ENCODE peak calls at places on chromosomes 6 and 20, in nine cellular contexts. One of them, this sample, is unnamed.

GRCh38 chr6:161487694-161488093 is 213.8 kb upstream of the AGPAT4 start:
- DNase-seq in GM06990: no peak
- DNase-seq in neuronal stem cell: no peak
- DNase-seq in NB4: no peak
- DNase-seq in choroid plexus epithelial cell: no peak
- DNase-seq in cardiac muscle cell: no peak
- DNase-seq in A549: peak; percentile 16
- DNase-seq in epithelial cell of esophagus: no peak
- DNase-seq in astrocyte of the spinal cord: no peak
- DNase-seq in this sample: peak; percentile 73

GRCh38 chr6:118748311-118749062 is 97.1 kb upstream of the CEP85L start:
- DNase-seq in cardiac muscle cell: peak; percentile 38
- DNase-seq in GM06990: no peak
- DNase-seq in NB4: peak; percentile 14
- DNase-seq in astrocyte of the spinal cord: peak; percentile 72
- DNase-seq in epithelial cell of esophagus: peak; percentile 50
- DNase-seq in choroid plexus epithelial cell: no peak
- DNase-seq in neuronal stem cell: no peak
- DNase-seq in A549: no peak
- DNase-seq in this sample: peak; percentile 30

GRCh38 chr6:20686142-20686541 is 151.9 kb downstream of the CDKAL1 start:
- DNase-seq in epithelial cell of esophagus: no peak
- DNase-seq in choroid plexus epithelial cell: no peak
- DNase-seq in neuronal stem cell: no peak
- DNase-seq in NB4: no peak
- DNase-seq in astrocyte of the spinal cord: no peak
- DNase-seq in A549: peak; percentile 10
- DNase-seq in GM06990: no peak
- DNase-seq in cardiac muscle cell: no peak
- DNase-seq in this sample: peak; percentile 14

GRCh38 chr6:111770263-111771083 is 102.8 kb downstream of the FYN start:
- DNase-seq in GM06990: no peak
- DNase-seq in neuronal stem cell: no peak
- DNase-seq in epithelial cell of esophagus: no peak
- DNase-seq in astrocyte of the spinal cord: no peak
- DNase-seq in NB4: no peak
- DNase-seq in choroid plexus epithelial cell: no peak
- DNase-seq in A549: no peak
- DNase-seq in cardiac muscle cell: no peak
- DNase-seq in this sample: no peak

GRCh38 chr6:34169897-34170296 is 24.0 kb upstream of the GRM4 start:
- DNase-seq in neuronal stem cell: no peak
- DNase-seq in NB4: no peak
- DNase-seq in choroid plexus epithelial cell: no peak
- DNase-seq in cardiac muscle cell: no peak
- DNase-seq in astrocyte of the spinal cord: no peak
- DNase-seq in epithelial cell of esophagus: no peak
- DNase-seq in GM06990: no peak
- DNase-seq in A549: no peak
- DNase-seq in this sample: no peak

GRCh38 chr6:2030682-2031244 is 214.6 kb downstream of the GMDS start:
- DNase-seq in NB4: no peak
- DNase-seq in cardiac muscle cell: no peak
- DNase-seq in A549: no peak
- DNase-seq in neuronal stem cell: no peak
- DNase-seq in astrocyte of the spinal cord: peak; percentile 36
- DNase-seq in GM06990: no peak
- DNase-seq in choroid plexus epithelial cell: no peak
- DNase-seq in epithelial cell of esophagus: no peak
- DNase-seq in this sample: no peak

GRCh38 chr20:40689100-40689942 is at the start of gene MAFB:
- DNase-seq in epithelial cell of esophagus: peak; percentile 94
- DNase-seq in A549: peak; percentile 44
- DNase-seq in neuronal stem cell: peak; percentile 91
- DNase-seq in choroid plexus epithelial cell: peak; percentile 96
- DNase-seq in astrocyte of the spinal cord: peak; percentile 91
- DNase-seq in GM06990: peak; percentile 81
- DNase-seq in cardiac muscle cell: peak; percentile 98
- DNase-seq in NB4: peak; percentile 77
- DNase-seq in this sample: peak; percentile 6

GRCh38 chr20:20134941-20135572 is 82.7 kb downstream of the CFAP61 start:
- DNase-seq in NB4: no peak
- DNase-seq in choroid plexus epithelial cell: no peak
- DNase-seq in epithelial cell of esophagus: no peak
- DNase-seq in GM06990: no peak
- DNase-seq in astrocyte of the spinal cord: no peak
- DNase-seq in cardiac muscle cell: no peak
- DNase-seq in A549: no peak
- DNase-seq in neuronal stem cell: no peak
- DNase-seq in this sample: no peak

GRCh38 chr20:43751167-43752050 is 24.6 kb upstream of the GTSF1L start:
- DNase-seq in A549: no peak
- DNase-seq in GM06990: peak; percentile 86
- DNase-seq in epithelial cell of esophagus: peak; percentile 83
- DNase-seq in astrocyte of the spinal cord: peak; percentile 93
- DNase-seq in neuronal stem cell: no peak
- DNase-seq in cardiac muscle cell: peak; percentile 71
- DNase-seq in choroid plexus epithelial cell: peak; percentile 92
- DNase-seq in NB4: peak; percentile 85
- DNase-seq in this sample: peak; percentile 96

GRCh38 chr20:14622796-14623195 is 285.4 kb upstream of the FLRT3 start:
- DNase-seq in cardiac muscle cell: peak; percentile 60
- DNase-seq in astrocyte of the spinal cord: peak; percentile 7
- DNase-seq in GM06990: no peak
- DNase-seq in A549: peak; percentile 77
- DNase-seq in NB4: peak; percentile 19
- DNase-seq in choroid plexus epithelial cell: peak; percentile 70
- DNase-seq in epithelial cell of esophagus: peak; percentile 87
- DNase-seq in neuronal stem cell: no peak
- DNase-seq in this sample: peak; percentile 83

GRCh38 chr6:47079638-47080037 is 37.5 kb upstream of the ADGRF1 start:
- DNase-seq in astrocyte of the spinal cord: no peak
- DNase-seq in GM06990: no peak
- DNase-seq in cardiac muscle cell: no peak
- DNase-seq in NB4: peak; percentile 27
- DNase-seq in A549: peak; percentile 18
- DNase-seq in neuronal stem cell: no peak
- DNase-seq in choroid plexus epithelial cell: no peak
- DNase-seq in epithelial cell of esophagus: no peak
- DNase-seq in this sample: no peak

GRCh38 chr20:20192366-20192765 is 140.0 kb downstream of the CFAP61 start:
- DNase-seq in astrocyte of the spinal cord: no peak
- DNase-seq in neuronal stem cell: no peak
- DNase-seq in choroid plexus epithelial cell: no peak
- DNase-seq in cardiac muscle cell: no peak
- DNase-seq in GM06990: no peak
- DNase-seq in epithelial cell of esophagus: no peak
- DNase-seq in NB4: no peak
- DNase-seq in A549: no peak
- DNase-seq in this sample: no peak

GRCh38 chr20:4608861-4609260 is 112.8 kb upstream of the PRND start:
- DNase-seq in GM06990: no peak
- DNase-seq in choroid plexus epithelial cell: no peak
- DNase-seq in neuronal stem cell: no peak
- DNase-seq in cardiac muscle cell: no peak
- DNase-seq in epithelial cell of esophagus: no peak
- DNase-seq in A549: no peak
- DNase-seq in astrocyte of the spinal cord: no peak
- DNase-seq in NB4: no peak
- DNase-seq in this sample: no peak

GRCh38 chr20:34536798-34537394 is 20.7 kb downstream of the DYNLRB1 start:
- DNase-seq in cardiac muscle cell: peak; percentile 52
- DNase-seq in choroid plexus epithelial cell: peak; percentile 44
- DNase-seq in NB4: peak; percentile 75
- DNase-seq in A549: peak; percentile 76
- DNase-seq in neuronal stem cell: no peak
- DNase-seq in astrocyte of the spinal cord: no peak
- DNase-seq in GM06990: no peak
- DNase-seq in epithelial cell of esophagus: peak; percentile 52
- DNase-seq in this sample: no peak

GRCh38 chr6:19433101-19433500 is 404.1 kb upstream of the ID4 start:
- DNase-seq in choroid plexus epithelial cell: peak; percentile 43
- DNase-seq in GM06990: no peak
- DNase-seq in neuronal stem cell: no peak
- DNase-seq in astrocyte of the spinal cord: peak; percentile 29
- DNase-seq in cardiac muscle cell: peak; percentile 27
- DNase-seq in A549: no peak
- DNase-seq in NB4: no peak
- DNase-seq in epithelial cell of esophagus: peak; percentile 35
- DNase-seq in this sample: peak; percentile 68

GRCh38 chr6:156809034-156809433 is 31.9 kb downstream of the ARID1B start:
- DNase-seq in A549: no peak
- DNase-seq in choroid plexus epithelial cell: peak; percentile 84
- DNase-seq in astrocyte of the spinal cord: peak; percentile 37
- DNase-seq in neuronal stem cell: no peak
- DNase-seq in NB4: peak; percentile 73
- DNase-seq in cardiac muscle cell: peak; percentile 50
- DNase-seq in epithelial cell of esophagus: no peak
- DNase-seq in GM06990: peak; percentile 39
- DNase-seq in this sample: peak; percentile 4

GRCh38 chr20:9068232-9068781 is 580 bp upstream of the PLCB4 start:
- DNase-seq in GM06990: no peak
- DNase-seq in NB4: no peak
- DNase-seq in choroid plexus epithelial cell: no peak
- DNase-seq in neuronal stem cell: peak; percentile 63
- DNase-seq in epithelial cell of esophagus: peak; percentile 55
- DNase-seq in A549: peak; percentile 72
- DNase-seq in cardiac muscle cell: peak; percentile 19
- DNase-seq in astrocyte of the spinal cord: no peak
- DNase-seq in this sample: peak; percentile 69

GRCh38 chr6:127516676-127517273 is 2.4 kb downstream of the MTCL3 start:
- DNase-seq in neuronal stem cell: peak; percentile 62
- DNase-seq in GM06990: peak; percentile 8
- DNase-seq in astrocyte of the spinal cord: peak; percentile 73
- DNase-seq in cardiac muscle cell: peak; percentile 46
- DNase-seq in NB4: peak; percentile 54
- DNase-seq in epithelial cell of esophagus: peak; percentile 57
- DNase-seq in A549: peak; percentile 55
- DNase-seq in choroid plexus epithelial cell: peak; percentile 75
- DNase-seq in this sample: peak; percentile 56
- H3K4me3 ChIP-seq in neuronal stem cell: peak overlapping the region; percentile 93
- H3K4me3 ChIP-seq in GM06990: peak overlapping the region; percentile 66
- H3K4me3 ChIP-seq in astrocyte of the spinal cord: peak overlapping the region; percentile 62
- H3K4me3 ChIP-seq in cardiac muscle cell: peak overlapping the region; percentile 54
- H3K4me3 ChIP-seq in NB4: peak overlapping the region; percentile 30
- H3K4me3 ChIP-seq in epithelial cell of esophagus: no peak overlapping the region
- H3K4me3 ChIP-seq in A549: peak overlapping the region; percentile 72
- H3K4me3 ChIP-seq in choroid plexus epithelial cell: peak overlapping the region; percentile 75
- H3K4me3 ChIP-seq in this sample: peak overlapping the region; percentile 66

GRCh38 chr6:146543940-146544661 is 468 bp downstream of the RAB32 start:
- DNase-seq in neuronal stem cell: peak; percentile 27
- DNase-seq in A549: peak; percentile 54
- DNase-seq in cardiac muscle cell: peak; percentile 60
- DNase-seq in GM06990: peak; percentile 13
- DNase-seq in epithelial cell of esophagus: peak; percentile 41
- DNase-seq in astrocyte of the spinal cord: peak; percentile 59
- DNase-seq in choroid plexus epithelial cell: peak; percentile 53
- DNase-seq in NB4: peak; percentile 67
- DNase-seq in this sample: peak; percentile 24
- H3K4me3 ChIP-seq in neuronal stem cell: peak overlapping the region; percentile 89
- H3K4me3 ChIP-seq in A549: peak overlapping the region; percentile 84
- H3K4me3 ChIP-seq in cardiac muscle cell: peak overlapping the region; percentile 43
- H3K4me3 ChIP-seq in GM06990: peak overlapping the region; percentile 46
- H3K4me3 ChIP-seq in epithelial cell of esophagus: peak overlapping the region; percentile 65
- H3K4me3 ChIP-seq in astrocyte of the spinal cord: peak overlapping the region; percentile 84
- H3K4me3 ChIP-seq in choroid plexus epithelial cell: peak overlapping the region; percentile 88
- H3K4me3 ChIP-seq in NB4: peak overlapping the region; percentile 76
- H3K4me3 ChIP-seq in this sample: peak overlapping the region; percentile 90

GRCh38 chr6:31193206-31193605 is 22.7 kb upstream of the POU5F1 start:
- DNase-seq in cardiac muscle cell: no peak
- DNase-seq in astrocyte of the spinal cord: no peak
- DNase-seq in neuronal stem cell: no peak
- DNase-seq in epithelial cell of esophagus: no peak
- DNase-seq in NB4: no peak
- DNase-seq in A549: no peak
- DNase-seq in choroid plexus epithelial cell: no peak
- DNase-seq in GM06990: no peak
- DNase-seq in this sample: no peak

GRCh38 chr6:31202259-31203166 is 32.0 kb upstream of the POU5F1 start:
- DNase-seq in NB4: no peak
- DNase-seq in choroid plexus epithelial cell: no peak
- DNase-seq in epithelial cell of esophagus: peak; percentile 67
- DNase-seq in A549: no peak
- DNase-seq in GM06990: no peak
- DNase-seq in cardiac muscle cell: no peak
- DNase-seq in neuronal stem cell: no peak
- DNase-seq in astrocyte of the spinal cord: no peak
- DNase-seq in this sample: peak; percentile 74

GRCh38 chr6:31203345-31203979 is 33.0 kb upstream of the POU5F1 start:
- DNase-seq in choroid plexus epithelial cell: peak; percentile 55
- DNase-seq in NB4: peak; percentile 60
- DNase-seq in astrocyte of the spinal cord: no peak
- DNase-seq in A549: peak; percentile 51
- DNase-seq in epithelial cell of esophagus: peak; percentile 96
- DNase-seq in GM06990: peak; percentile 71
- DNase-seq in cardiac muscle cell: peak; percentile 33
- DNase-seq in neuronal stem cell: no peak
- DNase-seq in this sample: peak; percentile 92

GRCh38 chr6:31194271-31194834 is 23.9 kb upstream of the POU5F1 start:
- DNase-seq in neuronal stem cell: no peak
- DNase-seq in astrocyte of the spinal cord: no peak
- DNase-seq in A549: no peak
- DNase-seq in cardiac muscle cell: no peak
- DNase-seq in GM06990: no peak
- DNase-seq in choroid plexus epithelial cell: no peak
- DNase-seq in epithelial cell of esophagus: no peak
- DNase-seq in NB4: no peak
- DNase-seq in this sample: no peak

GRCh38 chr6:31197559-31198305 is 27.2 kb upstream of the POU5F1 start:
- DNase-seq in GM06990: peak; percentile 91
- DNase-seq in NB4: peak; percentile 96
- DNase-seq in epithelial cell of esophagus: peak; percentile 90
- DNase-seq in A549: peak; percentile 83
- DNase-seq in astrocyte of the spinal cord: peak; percentile 81
- DNase-seq in neuronal stem cell: peak; percentile 37
- DNase-seq in choroid plexus epithelial cell: peak; percentile 63
- DNase-seq in cardiac muscle cell: peak; percentile 80
- DNase-seq in this sample: peak; percentile 87
- H3K4me3 ChIP-seq in GM06990: peak overlapping the region; percentile 74
- H3K4me3 ChIP-seq in NB4: peak overlapping the region; percentile 88
- H3K4me3 ChIP-seq in epithelial cell of esophagus: peak overlapping the region; percentile 68
- H3K4me3 ChIP-seq in A549: peak overlapping the region; percentile 68
- H3K4me3 ChIP-seq in astrocyte of the spinal cord: peak overlapping the region; percentile 65
- H3K4me3 ChIP-seq in neuronal stem cell: peak overlapping the region; percentile 76
- H3K4me3 ChIP-seq in choroid plexus epithelial cell: peak overlapping the region; percentile 80
- H3K4me3 ChIP-seq in cardiac muscle cell: peak overlapping the region; percentile 40
- H3K4me3 ChIP-seq in this sample: peak overlapping the region; percentile 80

DNA sequence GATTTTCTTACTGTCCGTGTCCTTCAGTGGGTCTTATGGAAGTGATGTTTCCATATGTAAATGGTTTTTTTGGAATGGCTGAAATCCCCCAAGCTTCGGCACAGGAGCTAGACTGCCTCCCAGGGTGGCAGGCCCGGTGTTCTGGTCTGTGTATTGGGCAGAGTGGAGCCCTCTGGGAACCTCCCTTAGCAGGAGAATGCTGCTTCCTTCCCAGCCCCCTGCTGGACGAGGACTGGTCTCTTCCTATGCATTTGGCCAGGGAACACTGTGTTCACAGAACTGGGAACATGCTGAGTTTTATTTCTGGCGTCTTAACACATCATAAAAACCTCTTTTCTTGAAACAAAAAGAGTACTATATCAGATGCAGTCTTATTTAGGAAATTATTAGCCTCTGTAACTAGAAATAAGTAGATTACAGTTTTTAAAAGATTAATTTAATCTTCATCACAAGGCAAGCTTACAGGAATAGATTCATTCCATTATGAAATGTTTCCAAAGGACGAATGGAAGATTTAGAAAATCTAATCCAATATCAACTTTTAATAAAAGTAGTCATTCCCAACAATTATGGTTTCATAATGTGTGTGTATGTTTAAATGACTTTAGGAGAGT is 56.6 kb downstream of the SYTL3 start:
- DNase-seq in neuronal stem cell: no peak
- DNase-seq in A549: peak; percentile 67
- DNase-seq in choroid plexus epithelial cell: peak; percentile 79
- DNase-seq in epithelial cell of esophagus: peak; percentile 53
- DNase-seq in astrocyte of the spinal cord: peak; percentile 63
- DNase-seq in NB4: peak; percentile 45
- DNase-seq in GM06990: no peak
- DNase-seq in cardiac muscle cell: peak; percentile 69
- DNase-seq in this sample: peak; percentile 60
- H3K4me3 ChIP-seq in neuronal stem cell: no peak overlapping the region
- H3K4me3 ChIP-seq in A549: no peak overlapping the region
- H3K4me3 ChIP-seq in choroid plexus epithelial cell: no peak overlapping the region
- H3K4me3 ChIP-seq in epithelial cell of esophagus: no peak overlapping the region
- H3K4me3 ChIP-seq in astrocyte of the spinal cord: no peak overlapping the region
- H3K4me3 ChIP-seq in NB4: no peak overlapping the region
- H3K4me3 ChIP-seq in GM06990: no peak overlapping the region
- H3K4me3 ChIP-seq in cardiac muscle cell: no peak overlapping the region
- H3K4me3 ChIP-seq in this sample: no peak overlapping the region